ENCODE peak calls at places on chromosomes 7 and 10, in five cellular contexts. R is HCT116, T is H1, E is K562, K is HepG2. B is an unnamed sample. For H3K4me1, the result is how much of the 10 kb centered on the place peaks cover.

GRCh38 chr10:119410361-119411116 is 132.0 kb downstream of the RGS10 start:
- DNase-seq in E (no peak), K (no peak), R (no peak), T (no peak), B (no peak)

GRCh38 chr10:21194510-21194993 is 297.4 kb upstream of the NEBL start:
- DNase-seq in E (no peak), T (no peak), K (peak), R (peak), B (no peak)

GRCh38 chr10:127044191-127044590 is 139.0 kb downstream of the DOCK1 start:
- DNase-seq in T (no peak), K (no peak), E (no peak), R (no peak), B (no peak)

GRCh38 chr7:20306499-20306946 is 24.2 kb upstream of the ITGB8 start:
- DNase-seq in E (peak), R (no peak), T (no peak), K (peak), B (no peak)

GRCh38 chr7:19677201-19677600 is 31.6 kb downstream of the POLR1F start:
- DNase-seq in E (no peak), R (no peak), T (no peak), K (no peak), B (no peak)

GRCh38 chr10:44352316-44353127 is 32.4 kb downstream of the CXCL12 start:
- DNase-seq in T (no peak), E (no peak), K (no peak), R (no peak), B (no peak)

GRCh38 chr7:49091519-49091918 is 167.2 kb downstream of the CDC14C start:
- DNase-seq in T (no peak), R (no peak), E (no peak), K (no peak), B (no peak)

GRCh38 chr10:86520871-86521619 is 547 bp downstream of the WAPL start:
- DNase-seq in R (peak), E (peak), K (peak), T (peak), B (no peak)

GRCh38 chr10:30373596-30374327 is 24.7 kb upstream of the MTPAP start:
- DNase-seq in T (no peak), R (no peak), E (no peak), K (no peak), B (no peak)

GRCh38 chr10:17428616-17429097 is 25.7 kb downstream of the ST8SIA6 start:
- DNase-seq in R (no peak), K (no peak), T (no peak), E (peak), B (no peak)

GRCh38 chr10:17430647-17431355 is 23.6 kb downstream of the ST8SIA6 start:
- DNase-seq in R (peak), T (peak), E (peak), K (peak), B (peak)

GRCh38 chr10:17429490-17429889 is 24.9 kb downstream of the ST8SIA6 start:
- DNase-seq in T (peak), E (no peak), K (no peak), R (no peak), B (no peak)

GRCh38 chr10:17432738-17433137 is 21.7 kb downstream of the ST8SIA6 start:
- DNase-seq in R (no peak), E (no peak), K (no peak), T (peak), B (no peak)

GRCh38 chr10:17431871-17432311 is 22.5 kb downstream of the ST8SIA6 start:
- DNase-seq in E (no peak), K (no peak), R (no peak), T (peak), B (no peak)
- TF ChIP-seq ZNF274 in E (no peak), K (no peak), R (no peak), T (no peak), B (no peak)

GRCh38 chr7:131066635-131067034 is 261.0 kb upstream of the MKLN1 start:
- DNase-seq in E (no peak), T (no peak), K (peak), R (no peak), B (no peak)

GRCh38 chr7:131071786-131072504 is 255.7 kb upstream of the MKLN1 start:
- DNase-seq in E (peak), K (no peak), R (no peak), T (no peak), B (no peak)

GRCh38 chr7:131072505-131073091 is 255.1 kb upstream of the MKLN1 start:
- DNase-seq in K (no peak), R (no peak), E (peak), T (no peak), B (no peak)

GRCh38 chr7:131067220-131067619 is 260.5 kb upstream of the MKLN1 start:
- DNase-seq in E (no peak), R (no peak), K (no peak), T (no peak), B (no peak)

GRCh38 chr7:131068604-131069021 is 259.1 kb upstream of the MKLN1 start:
- DNase-seq in K (no peak), T (no peak), E (no peak), R (no peak), B (no peak)
- H3K4me1 ChIP-seq in K (half or more), T (under half), E (under half), R (under half), B (under half)

DNA sequence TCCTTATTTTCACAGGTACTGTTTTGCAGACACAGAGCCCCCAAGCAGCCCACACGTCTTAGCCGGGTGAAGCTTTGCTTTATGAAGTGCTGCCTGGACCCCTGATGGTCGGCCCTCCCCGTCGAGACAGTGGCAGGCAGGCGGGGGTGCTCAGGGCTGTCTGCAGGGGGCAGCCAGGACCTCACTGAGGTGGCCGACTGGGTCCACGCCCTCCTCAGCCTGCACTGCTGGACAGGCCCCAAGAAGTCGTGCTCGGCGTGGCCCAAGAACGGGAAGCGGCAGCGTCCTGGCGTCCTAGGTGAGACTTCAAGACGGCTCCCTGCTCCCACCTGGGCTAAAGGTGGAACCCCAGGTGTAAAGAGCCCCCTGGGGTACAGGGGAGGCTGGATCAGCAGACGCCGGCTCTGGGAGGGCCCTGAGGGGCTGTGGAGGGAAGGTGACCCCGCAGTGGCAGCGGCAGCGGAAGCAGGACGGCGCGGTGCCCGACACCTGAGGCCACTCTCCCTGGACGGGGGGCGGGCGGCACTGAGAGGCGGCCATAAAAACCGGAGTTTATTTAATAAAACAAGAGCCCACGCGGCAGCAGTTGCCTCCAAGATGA is 179.4 kb downstream of the ELFN1 start:
- DNase-seq in E (no peak), K (no peak), T (no peak), R (no peak), B (no peak)
- TF ChIP-seq ZNF274 in E (no peak), K (no peak), T (no peak), R (no peak), B (no peak)

DNA sequence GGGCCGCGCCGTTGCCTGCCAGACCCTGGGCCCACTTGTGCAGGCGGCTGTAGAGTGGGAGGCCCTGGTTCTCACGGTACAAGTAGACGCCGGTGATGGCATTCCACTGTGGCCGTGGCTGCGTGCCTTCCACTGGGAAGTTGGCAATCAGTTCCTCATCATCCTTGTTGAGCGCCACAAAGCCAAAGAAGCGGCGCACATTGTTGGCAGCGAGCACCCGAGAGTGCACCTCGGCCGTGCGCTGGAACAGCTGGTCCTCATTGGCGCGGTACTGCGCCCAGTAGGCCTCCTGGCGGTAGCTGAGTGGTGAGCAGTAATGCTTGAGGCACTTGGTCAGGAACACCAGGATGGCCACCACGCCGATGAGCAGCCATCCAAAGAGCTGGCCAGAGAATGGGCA is 5.0 kb downstream of the CALHM2 start:
- DNase-seq in R (no peak), K (no peak), E (no peak), T (no peak), B (no peak)
- H3K4me1 ChIP-seq in R (under half), K (under half), E (under half), T (under half), B (under half)

DNA sequence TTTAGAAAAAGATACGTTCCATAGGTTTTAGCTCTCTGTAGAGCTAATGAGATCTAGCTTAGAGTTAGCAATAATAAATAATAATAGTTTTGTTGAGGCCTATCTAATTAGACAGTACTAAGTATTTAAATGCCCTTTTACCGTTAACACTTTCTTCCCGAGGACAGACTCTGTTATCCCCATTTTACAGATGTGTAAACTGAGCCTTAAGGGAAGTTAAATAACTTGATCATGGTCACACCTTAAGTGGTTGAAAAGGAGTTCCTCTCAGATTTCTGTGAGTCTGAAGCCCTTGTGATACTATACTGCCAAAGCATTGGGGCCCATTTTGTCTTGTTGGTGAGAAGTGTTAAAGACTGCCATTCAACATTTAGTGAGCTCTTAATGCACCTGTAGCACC is 61.6 kb downstream of the CYP51A1 start:
- DNase-seq in R (no peak), E (no peak), K (no peak), T (no peak), B (no peak)
- TF ChIP-seq ZNF274 in R (no peak), E (no peak), K (no peak), T (no peak), B (no peak)

GRCh38 chr10:85003083-85003482 is 674.7 kb downstream of the CCSER2 start:
- DNase-seq in R (no peak), T (no peak), E (no peak), K (no peak), B (no peak)
- H3K4me1 ChIP-seq in R (under half), T (under half), E (under half), K (under half), B (under half)

B was measured in NT2/D1.